ENCODE peak calls at places on chromosome 5, in nine cellular contexts. T is esophagus muscularis mucosa; V is small intestine; X is PC-9; J is effector memory CD4-positive, alpha-beta T cell; R is brain microvascular endothelial cell; K is IMR-90; L is heart left ventricle; W is aorta. I is an unnamed sample.

GRCh38 chr5:170273968-170274710 is 23.4 kb downstream of the LCP2 start:
- DNase-seq in X (no peak), W (no peak), J (no peak), R (no peak), T (no peak), L (no peak), K (no peak), V (peak), I (no peak)

GRCh38 chr5:1108008-1108864 is 3.6 kb downstream of the SLC12A7 start:
- DNase-seq in J (no peak), L (no peak), K (no peak), X (no peak), V (no peak), T (no peak), R (no peak), W (peak), I (no peak)

GRCh38 chr5:154962494-154962893 is 21.6 kb downstream of the MRPL22 start:
- DNase-seq in X (no peak), J (no peak), K (peak), V (no peak), R (no peak), L (no peak), W (no peak), T (no peak), I (no peak)

GRCh38 chr5:80608730-80609129 is 38.6 kb upstream of the ANKRD34B start:
- DNase-seq in L (no peak), X (no peak), V (no peak), T (no peak), K (no peak), W (no peak), J (no peak), R (no peak), I (no peak)

GRCh38 chr5:90542827-90543519 is 13.6 kb upstream of the LYSMD3 start:
- DNase-seq in L (no peak), R (no peak), W (no peak), T (no peak), K (no peak), X (no peak), V (no peak), J (no peak), I (no peak)

GRCh38 chr5:135114759-135115158 is 80.7 kb upstream of the PITX1 start:
- DNase-seq in R (no peak), X (no peak), W (no peak), T (no peak), K (no peak), J (no peak), L (no peak), V (no peak), I (no peak)

GRCh38 chr5:106019271-106019670 is 1651.5 kb downstream of the EFNA5 start:
- DNase-seq in J (no peak), L (no peak), K (peak), T (no peak), W (no peak), R (peak), V (no peak), X (no peak), I (no peak)

GRCh38 chr5:27124590-27124989 is 86.2 kb upstream of the CDH9 start:
- DNase-seq in K (peak), V (no peak), J (no peak), X (peak), R (peak), L (no peak), T (no peak), W (no peak), I (peak)

GRCh38 chr5:177233206-177233605 is 70.3 kb downstream of the RAB24 start:
- DNase-seq in L (no peak), R (no peak), J (no peak), K (no peak), W (no peak), T (no peak), V (no peak), X (no peak), I (no peak)

GRCh38 chr5:6250121-6250520 is 128.2 kb downstream of the MED10 start:
- DNase-seq in R (no peak), L (no peak), T (peak), W (no peak), J (no peak), X (no peak), V (no peak), K (no peak), I (no peak)

GRCh38 chr5:107118184-107118902 is 552.4 kb downstream of the EFNA5 start:
- DNase-seq in V (no peak), T (no peak), R (no peak), J (no peak), L (no peak), X (no peak), K (no peak), W (no peak), I (peak)

GRCh38 chr5:78905084-78905938 is 79.8 kb downstream of the ARSB start:
- DNase-seq in X (no peak), L (no peak), R (no peak), K (peak), W (no peak), V (no peak), J (no peak), T (no peak), I (no peak)

GRCh38 chr5:136814621-136815378 is 449.5 kb upstream of the TRPC7 start:
- DNase-seq in L (no peak), R (no peak), J (no peak), X (no peak), W (no peak), T (no peak), V (no peak), K (peak), I (no peak)

DNA sequence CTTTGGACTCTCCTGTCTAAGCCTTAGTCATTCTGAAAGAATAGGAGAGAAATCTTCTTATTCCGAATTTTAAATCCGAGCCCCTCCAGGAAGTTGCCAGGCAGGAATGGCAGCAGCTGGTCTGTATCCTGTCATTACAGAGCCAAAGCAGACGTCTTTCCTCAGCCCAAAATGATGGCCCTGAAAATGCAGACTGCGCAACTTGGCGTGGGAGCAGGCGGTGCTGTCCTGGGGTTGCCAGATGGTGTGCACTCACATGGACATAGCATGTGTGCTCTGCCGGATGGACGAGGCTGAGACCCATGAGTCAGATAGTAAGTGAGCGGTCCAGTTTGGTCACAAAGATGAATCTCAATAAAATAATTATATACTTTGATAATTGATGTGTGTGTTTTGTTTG is 410.4 kb downstream of the KCTD16 start:
- DNase-seq in J (no peak), R (no peak), T (no peak), X (no peak), L (no peak), K (peak), W (no peak), V (no peak), I (no peak)
- H3K27ac ChIP-seq in J (no peak), R (no peak), T (no peak), X (no peak), L (no peak), K (no peak), W (no peak), V (no peak), I (no peak)

GRCh38 chr5:31193026-31193425 is 460 bp upstream of the CDH6 start:
- DNase-seq in V (peak), X (no peak), J (no peak), R (no peak), T (no peak), L (no peak), W (no peak), K (no peak), I (no peak)

GRCh38 chr5:31194458-31194808 is 947 bp downstream of the CDH6 start:
- DNase-seq in K (peak), X (no peak), V (peak), T (no peak), W (no peak), R (no peak), J (no peak), L (no peak), I (no peak)

GRCh38 chr5:31193591-31194457 is at the start of gene CDH6:
- DNase-seq in K (peak), V (peak), T (no peak), X (no peak), J (no peak), R (peak), W (peak), L (peak), I (peak)

GRCh38 chr5:31196309-31196708 is 2.8 kb downstream of the CDH6 start:
- DNase-seq in R (peak), J (no peak), K (peak), W (no peak), T (no peak), X (no peak), L (no peak), V (no peak), I (no peak)

DNA sequence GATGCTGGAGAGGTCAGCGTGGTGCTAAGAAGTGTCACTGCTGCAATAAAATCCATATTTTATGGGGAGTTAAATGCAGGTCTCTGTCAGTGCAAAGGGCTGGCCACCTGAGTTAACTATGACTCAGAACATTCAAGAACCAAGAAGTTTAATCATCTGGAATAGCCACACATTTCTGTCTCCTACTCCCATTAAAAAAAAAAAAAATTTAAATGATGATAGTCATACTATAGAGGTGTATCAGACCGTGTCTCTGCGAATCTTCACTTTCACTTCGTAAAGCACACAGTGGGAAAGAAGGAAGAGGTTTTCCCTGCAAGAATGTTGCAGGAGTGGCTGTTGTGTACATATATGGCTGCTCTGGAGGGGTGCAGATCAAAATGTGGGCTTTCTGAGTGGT is 1.4 kb downstream of the CDH6 start:
- DNase-seq in W (no peak), K (peak), R (peak), T (no peak), V (peak), X (no peak), J (no peak), L (no peak), I (no peak)
- H3K27ac ChIP-seq in W (no peak), K (peak), R (peak), T (no peak), V (no peak), X (no peak), J (no peak), L (peak), I (no peak)

DNA sequence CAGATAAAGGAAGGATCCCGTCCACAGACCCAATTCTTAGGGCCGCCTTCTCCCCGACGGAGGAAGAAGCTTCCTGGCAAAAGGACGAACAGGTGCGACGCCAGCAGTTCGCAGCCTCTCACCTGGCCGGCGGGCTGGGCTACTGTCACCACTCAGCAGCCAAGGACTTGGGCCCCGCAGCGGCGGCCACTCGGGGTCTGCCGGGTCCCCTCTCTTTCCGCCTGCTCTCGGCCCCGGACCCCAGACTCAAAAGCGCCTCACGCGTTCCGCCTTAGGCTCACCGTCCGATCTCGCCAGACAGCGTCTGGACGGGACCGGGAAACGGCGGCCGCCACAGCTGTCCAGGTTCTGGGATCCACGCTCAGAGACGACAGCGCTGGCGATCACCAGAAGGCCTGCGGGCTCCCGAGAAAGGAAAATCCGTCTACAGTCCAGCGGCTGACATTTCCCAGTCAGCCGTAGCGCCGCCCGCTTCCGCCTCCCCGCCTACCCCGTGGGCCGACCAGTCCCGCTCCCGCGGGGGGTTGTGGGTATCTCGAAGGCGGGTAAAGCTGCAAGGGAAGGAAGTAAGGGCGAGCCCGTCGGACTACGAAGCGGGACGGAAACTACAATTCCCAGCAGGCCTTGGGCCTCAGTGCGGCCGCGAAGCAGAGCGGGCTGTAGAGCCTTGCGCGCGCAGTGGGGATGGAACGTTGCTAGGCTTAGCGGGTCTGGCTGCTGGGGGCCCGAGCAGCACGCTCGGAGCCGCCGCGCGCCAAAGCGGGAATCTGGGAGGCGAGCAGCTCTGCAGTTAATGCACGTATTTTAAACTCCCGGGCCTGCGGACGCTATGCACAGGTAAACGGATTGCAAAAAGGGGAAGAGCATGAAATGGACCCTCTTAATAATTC is at the start of the genes LMBRD2 and SKP2:
- DNase-seq in K (peak), T (peak), R (peak), V (peak), L (peak), W (peak), J (peak), X (peak), I (peak)
- H3K27ac ChIP-seq in K (peak), T (peak), R (peak), V (peak), L (peak), W (peak), J (peak), X (peak), I (no peak)

GRCh38 chr5:172429201-172429940 is 25.0 kb downstream of the SH3PXD2B start:
- DNase-seq in R (peak), W (no peak), X (no peak), T (no peak), V (no peak), L (no peak), K (peak), J (no peak), I (no peak)
- H3K27ac ChIP-seq in R (no peak), W (no peak), X (peak), T (peak), V (peak), L (peak), K (peak), J (no peak), I (no peak)

DNA sequence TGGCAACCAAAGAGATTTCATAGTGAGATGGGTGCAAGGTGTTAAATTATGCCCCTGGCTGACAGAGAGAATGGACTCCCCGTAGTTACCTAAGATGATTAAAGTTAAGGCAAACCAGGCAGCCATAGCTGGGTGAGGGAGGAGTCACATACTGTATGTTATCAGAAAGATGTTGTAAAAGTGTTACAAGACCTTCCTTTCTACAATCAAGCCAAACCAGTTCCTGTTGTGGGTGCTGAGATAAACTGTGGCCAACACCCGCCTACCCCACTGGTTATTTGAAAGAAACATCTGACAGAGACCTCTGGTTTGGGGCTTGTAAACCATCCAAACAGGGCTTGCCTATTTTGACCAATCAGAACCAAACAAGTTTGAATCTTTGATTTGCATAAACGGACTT is 684.7 kb upstream of the NUDT12 start:
- DNase-seq in R (no peak), X (no peak), V (no peak), W (no peak), L (no peak), T (no peak), J (no peak), K (no peak), I (no peak)
- H3K27ac ChIP-seq in R (no peak), X (no peak), V (no peak), W (no peak), L (no peak), T (no peak), J (no peak), K (no peak), I (no peak)

DNA sequence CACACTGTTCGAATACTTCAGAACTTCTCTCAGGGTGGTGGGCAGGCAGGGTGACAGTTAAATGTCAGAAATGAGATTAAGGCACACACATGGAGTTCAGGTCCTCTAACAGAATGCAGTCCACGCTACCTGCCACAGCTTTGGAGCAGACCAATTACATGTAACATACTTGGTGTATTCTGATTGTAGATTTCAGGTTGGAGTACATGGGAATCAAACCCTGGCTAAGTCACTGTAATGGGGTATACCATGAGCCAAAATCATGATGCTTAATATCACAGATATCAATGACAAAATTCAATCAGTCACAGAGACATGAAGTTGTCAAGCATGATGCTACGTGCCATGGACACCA is 48.9 kb downstream of the MEF2C start:
- DNase-seq in J (no peak), K (no peak), T (no peak), L (no peak), W (no peak), X (no peak), V (no peak), R (no peak), I (no peak)
- H3K27ac ChIP-seq in J (no peak), K (no peak), T (peak), L (peak), W (peak), X (no peak), V (peak), R (peak), I (no peak)

GRCh38 chr5:73746608-73747007 is 120.6 kb downstream of the ARHGEF28 start:
- DNase-seq in K (no peak), X (no peak), V (peak), L (no peak), J (no peak), T (no peak), W (no peak), R (no peak), I (no peak)

GRCh38 chr5:73749485-73750270 is 123.7 kb downstream of the ARHGEF28 start:
- DNase-seq in K (peak), V (no peak), X (no peak), R (no peak), J (no peak), W (no peak), L (no peak), T (no peak), I (no peak)

GRCh38 chr5:73748510-73749410 is 122.8 kb downstream of the ARHGEF28 start:
- DNase-seq in V (no peak), T (no peak), W (peak), L (peak), X (no peak), K (peak), R (peak), J (no peak), I (no peak)

GRCh38 chr5:73745806-73746205 is 119.8 kb downstream of the ARHGEF28 start:
- DNase-seq in X (no peak), V (no peak), J (no peak), T (no peak), L (no peak), W (no peak), R (no peak), K (no peak), I (no peak)

GRCh38 chr5:73747696-73748380 is 121.8 kb downstream of the ARHGEF28 start:
- DNase-seq in W (no peak), X (no peak), K (no peak), L (no peak), J (no peak), V (no peak), R (no peak), T (no peak), I (no peak)
- H3K27ac ChIP-seq in W (no peak), X (no peak), K (peak), L (peak), J (no peak), V (no peak), R (no peak), T (peak), I (no peak)

DNA sequence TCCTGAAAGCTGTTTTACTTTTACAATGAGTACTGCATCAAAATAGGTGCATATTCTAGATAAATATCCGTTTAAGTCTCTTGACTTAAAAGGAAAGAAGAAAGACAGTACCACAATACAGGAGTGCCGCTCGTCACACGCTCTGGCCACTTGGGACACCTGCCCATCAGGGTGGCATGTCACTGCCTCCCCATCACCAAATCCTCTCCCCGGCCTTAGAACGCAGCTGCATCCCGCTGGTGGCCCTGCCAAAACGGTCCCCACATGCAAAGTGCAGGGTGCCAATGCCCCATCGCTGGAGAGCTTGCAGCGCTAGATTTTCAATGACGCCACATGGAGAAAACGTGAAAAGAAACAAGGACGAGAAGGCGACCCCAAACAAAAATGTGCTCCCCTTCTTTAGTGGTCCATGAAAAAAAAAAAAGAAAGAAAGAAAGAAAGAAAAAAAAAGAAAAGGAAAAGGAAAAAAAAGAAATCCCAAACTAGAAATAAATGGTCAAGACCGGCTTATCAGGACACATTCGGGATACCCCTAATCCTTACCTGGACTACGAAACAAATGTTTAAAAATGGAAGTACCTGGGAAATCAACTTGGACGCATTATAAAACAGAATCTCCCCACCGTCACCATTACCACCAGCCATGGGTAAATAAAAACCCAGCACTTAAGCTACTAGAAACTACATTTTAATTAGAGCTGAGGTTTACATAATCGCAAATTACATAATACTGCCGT is 1.1 kb downstream of the ANKH start:
- DNase-seq in X (no peak), R (no peak), J (peak), L (peak), W (peak), K (no peak), V (peak), T (no peak), I (no peak)
- H3K27ac ChIP-seq in X (no peak), R (no peak), J (peak), L (peak), W (no peak), K (no peak), V (peak), T (peak), I (no peak)

I was measured in iPS DF 6.9.